ENCODE peak calls at places on chromosomes 4 and X, in four cellular contexts. Z is ecto neural progenitor cell; C is stimulated activated CD4-positive, alpha-beta T cell treated with anti-CD3 and anti-CD28 coated beads, Interleukin-4, amount 100 ng/mL, for 24 hours; D is foreskin fibroblast. S is an unnamed sample.

GRCh38 chr4:18042754-18043153 is 21.2 kb upstream of the LCORL start:
- DNase-seq in C (no peak), Z (no peak), D (no peak), S (no peak)

GRCh38 chr4:188781655-188782054 is 642.4 kb downstream of the TRIML1 start:
- DNase-seq in Z (no peak), C (no peak), D (no peak), S (no peak)

GRCh38 chr4:140861359-140862181 is 105.4 kb upstream of the TBC1D9 start:
- DNase-seq in Z (no peak), C (peak), D (peak), S (no peak)

GRCh38 chr4:156615066-156615514 is 356.5 kb downstream of the PDGFC start:
- DNase-seq in D (peak), C (no peak), Z (no peak), S (no peak)

GRCh38 chrX:63275127-63275526 is 76.0 kb downstream of the SPIN4 start:
- DNase-seq in C (no peak), Z (no peak), D (no peak), S (no peak)

GRCh38 chr4:127364397-127364796 is 268.4 kb upstream of the INTU start:
- DNase-seq in Z (no peak), D (no peak), C (no peak), S (no peak)

GRCh38 chrX:118392726-118393125 is 46.8 kb downstream of the WDR44 start:
- DNase-seq in Z (no peak), D (no peak), C (no peak), S (no peak)

GRCh38 chrX:7068939-7069367 is 78.6 kb upstream of the STS start:
- DNase-seq in C (no peak), D (no peak), Z (peak), S (no peak)

GRCh38 chrX:152900937-152901445 is 3.1 kb downstream of the ZNF185 start:
- DNase-seq in C (no peak), D (no peak), Z (no peak), S (no peak)

GRCh38 chr4:146243141-146243882 is 29.0 kb downstream of the REELD1 start:
- DNase-seq in C (peak), Z (peak), D (no peak), S (no peak)

GRCh38 chrX:153924149-153924861 is 1.8 kb downstream of the ARHGAP4 start:
- DNase-seq in Z (no peak), C (peak), D (peak), S (no peak)

GRCh38 chr4:118279920-118280432 is 72.8 kb downstream of the PRSS12 start:
- DNase-seq in D (no peak), C (no peak), Z (no peak), S (no peak)

GRCh38 chr4:2318476-2318875 is 56.6 kb upstream of the MXD4 start:
- DNase-seq in D (no peak), Z (peak), C (no peak), S (no peak)

GRCh38 chr4:174256277-174256713 is 27.2 kb downstream of the FBXO8 start:
- DNase-seq in Z (no peak), C (no peak), D (peak), S (no peak)

GRCh38 chr4:102787096-102787867 is 26.5 kb upstream of the MANBA start:
- DNase-seq in C (peak), D (peak), Z (no peak), S (no peak)

GRCh38 chrX:128897611-128898010 is 625.7 kb downstream of the SMARCA1 start:
- DNase-seq in D (no peak), Z (no peak), C (no peak), S (no peak)

GRCh38 chr4:13966241-13967195 is 339.0 kb upstream of the BOD1L1 start:
- DNase-seq in Z (no peak), C (no peak), D (peak), S (no peak)

GRCh38 chr4:113760094-113760851 is 1.3 kb downstream of the CAMK2D start:
- DNase-seq in Z (no peak), D (no peak), C (peak), S (peak)

GRCh38 chrX:20620301-20620700 is 353.6 kb upstream of the RPS6KA3 start:
- DNase-seq in Z (no peak), C (no peak), D (peak), S (no peak)

GRCh38 chr4:33088713-33089112 is 2368.5 kb downstream of the PCDH7 start:
- DNase-seq in C (no peak), Z (no peak), D (no peak), S (no peak)

GRCh38 chr4:131001371-131001770 is 1905.4 kb downstream of the C4orf33 start:
- DNase-seq in Z (no peak), C (no peak), D (no peak), S (no peak)

GRCh38 chrX:8067754-8068469 is 103.2 kb downstream of the VCX2 start:
- DNase-seq in D (no peak), C (no peak), Z (no peak), S (peak)

GRCh38 chrX:25858273-25858880 is 279.8 kb upstream of the MAGEB18 start:
- DNase-seq in C (no peak), Z (no peak), D (no peak), S (no peak)

GRCh38 chrX:154804957-154805695 is at the start of gene MPP1:
- DNase-seq in C (peak), D (peak), Z (peak), S (no peak)

GRCh38 chr4:2290488-2290887 is 28.6 kb upstream of the MXD4 start:
- DNase-seq in Z (peak), C (no peak), D (no peak), S (no peak)

GRCh38 chrX:7690842-7691241 is 152.1 kb upstream of the VCX start:
- DNase-seq in C (no peak), D (no peak), Z (no peak), S (no peak)

GRCh38 chrX:71895607-71896006 is 15.0 kb upstream of the NHSL2 start:
- DNase-seq in C (no peak), Z (no peak), D (no peak), S (no peak)

GRCh38 chrX:107775000-107775733 is 420 bp downstream of the TSC22D3 start:
- DNase-seq in D (no peak), C (no peak), Z (no peak), S (no peak)

GRCh38 chrX:151712253-151712652 is 3.6 kb upstream of the FATE1 start:
- DNase-seq in Z (no peak), C (no peak), D (no peak), S (no peak)

GRCh38 chr4:104979083-104979760 is 167.5 kb upstream of the TET2 start:
- DNase-seq in C (no peak), D (no peak), Z (no peak), S (no peak)

S was measured in NCI-H1417 treated with DMSO at 0.1 percent for 48 hours.